ENCODE peak calls at places on chromosomes 2 and 18, in four cellular contexts. W is GM04503; P is stimulated activated CD4-positive, alpha-beta T cell treated with anti-CD3 and anti-CD28 coated beads, Interleukin-15, amount 100 ng/mL, for 1 hour; M is fibroblast of lung. Q is an unnamed sample.

GRCh38 chr18:7566587-7567486 is at the start of gene PTPRM:
- DNase-seq in M (peak), W (no peak), P (no peak), Q (no peak)

GRCh38 chr2:1501196-1501851 is 88.1 kb downstream of the TPO start:
- DNase-seq in P (no peak), W (no peak), M (no peak), Q (no peak)

GRCh38 chr2:19235308-19235707 is 123.1 kb downstream of the OSR1 start:
- DNase-seq in P (no peak), W (peak), M (peak), Q (no peak)

GRCh38 chr2:161273038-161273760 is 35.0 kb upstream of the PSMD14 start:
- DNase-seq in M (peak), P (no peak), W (peak), Q (peak)

GRCh38 chr2:159608723-159609308 is 7.5 kb downstream of the BAZ2B start:
- DNase-seq in M (no peak), W (no peak), P (no peak), Q (no peak)

GRCh38 chr2:233133239-233133638 is 73.1 kb downstream of the INPP5D start:
- DNase-seq in M (no peak), P (no peak), W (no peak), Q (no peak)

GRCh38 chr2:238024986-238025385 is 35.8 kb upstream of the SCLY start:
- DNase-seq in M (peak), P (no peak), W (no peak), Q (no peak)

GRCh38 chr2:7468955-7469354 is 551.7 kb downstream of the RNF144A start:
- DNase-seq in W (no peak), M (no peak), P (no peak), Q (no peak)

GRCh38 chr2:62014102-62014501 is 108.6 kb downstream of the COMMD1 start:
- DNase-seq in M (peak), W (peak), P (no peak), Q (peak)

GRCh38 chr2:171407030-171407707 is 26.6 kb downstream of the METTL8 start:
- DNase-seq in W (no peak), P (no peak), M (no peak), Q (no peak)

GRCh38 chr18:9410515-9410914 is 64.8 kb upstream of the RALBP1 start:
- DNase-seq in M (no peak), W (no peak), P (no peak), Q (no peak)

GRCh38 chr18:36322408-36322728 is 24.9 kb downstream of the FHOD3 start:
- DNase-seq in P (no peak), W (no peak), M (no peak), Q (no peak)

GRCh38 chr2:101818531-101819451 is 121.3 kb downstream of the MAP4K4 start:
- DNase-seq in P (no peak), W (no peak), M (peak), Q (no peak)

GRCh38 chr2:29401994-29402393 is 286.8 kb downstream of the CLIP4 start:
- DNase-seq in W (no peak), M (no peak), P (no peak), Q (no peak)

Q was measured in HT-29.